ENCODE peak calls at places on chromosomes 1 and 21, in seven cellular contexts. J, B, E, F, Q, S and H are unnamed samples. For H3K4me1, the result is how much of the 10 kb centered on the place peaks cover.

GRCh38 chr1:12339861-12340557 is 110.2 kb downstream of the VPS13D start:
- DNase-seq in J (no peak), B (no peak), E (no peak), F (no peak), Q (no peak), S (no peak), H (no peak)

GRCh38 chr1:53508991-53509663 is 49.9 kb downstream of the DMRTB1 start:
- DNase-seq in J (no peak), B (no peak), E (no peak), F (no peak), Q (no peak), S (no peak), H (no peak)

GRCh38 chr1:99445486-99445885 is 181.2 kb downstream of the PLPPR4 start:
- DNase-seq in J (no peak), B (no peak), E (no peak), F (no peak), Q (no peak), S (no peak), H (no peak)

GRCh38 chr1:200307755-200308066 is 102.1 kb downstream of the ZNF281 start:
- DNase-seq in J (no peak), B (no peak), E (no peak), F (no peak), Q (no peak), S (no peak), H (no peak)

GRCh38 chr1:52359676-52360594 is 6.1 kb downstream of the CC2D1B start:
- DNase-seq in J (no peak), B (no peak), E (no peak), F (no peak), Q (no peak), S (no peak), H (no peak)

GRCh38 chr1:152869808-152870419 is 8.2 kb upstream of the SMCP start:
- DNase-seq in J (peak), B (peak), E (peak), F (peak), Q (peak), S (peak), H (peak)

GRCh38 chr1:56557746-56558145 is 21.6 kb downstream of the PLPP3 start:
- DNase-seq in J (no peak), B (no peak), E (no peak), F (no peak), Q (no peak), S (no peak), H (no peak)

GRCh38 chr1:58879464-58879863 is 95.6 kb upstream of the JUN start:
- DNase-seq in J (no peak), B (no peak), E (no peak), F (no peak), Q (no peak), S (peak), H (no peak)

GRCh38 chr1:44616991-44617702 is 57.1 kb downstream of the TMEM53 start:
- DNase-seq in J (no peak), B (peak), E (no peak), F (no peak), Q (no peak), S (peak), H (no peak)

GRCh38 chr1:156848461-156849150 is 10.3 kb downstream of the INSRR start:
- DNase-seq in J (peak), B (peak), E (peak), F (peak), Q (peak), S (peak), H (no peak)

GRCh38 chr1:56068210-56068609 is 511.2 kb downstream of the PLPP3 start:
- DNase-seq in J (no peak), B (no peak), E (no peak), F (no peak), Q (no peak), S (no peak), H (peak)

GRCh38 chr1:209873067-209873810 is 45.5 kb downstream of the UTP25 start:
- DNase-seq in J (no peak), B (no peak), E (no peak), F (no peak), Q (no peak), S (peak), H (no peak)

GRCh38 chr21:44312089-44312488 is 12.2 kb downstream of the PFKL start:
- DNase-seq in J (no peak), B (no peak), E (no peak), F (no peak), Q (no peak), S (no peak), H (no peak)

GRCh38 chr1:41739061-41739955 is 179.4 kb downstream of the HIVEP3 start:
- DNase-seq in J (peak), B (peak), E (peak), F (peak), Q (peak), S (peak), H (peak)

GRCh38 chr1:38875811-38876210 is 2.7 kb upstream of the MYCBP start:
- DNase-seq in J (no peak), B (no peak), E (no peak), F (no peak), Q (no peak), S (no peak), H (no peak)

GRCh38 chr21:35045539-35046222 is 3.4 kb downstream of the RUNX1 start:
- DNase-seq in J (peak), B (no peak), E (no peak), F (no peak), Q (peak), S (no peak), H (no peak)

GRCh38 chr1:155006601-155007101 is 4.0 kb downstream of the ZBTB7B start:
- DNase-seq in J (no peak), B (peak), E (no peak), F (no peak), Q (no peak), S (no peak), H (no peak)

GRCh38 chr1:2433936-2434335 is 21.6 kb upstream of the PEX10 start:
- DNase-seq in J (no peak), B (no peak), E (no peak), F (no peak), Q (no peak), S (no peak), H (no peak)

GRCh38 chr1:10188133-10188532 is 22.2 kb upstream of the KIF1B start:
- DNase-seq in J (no peak), B (no peak), E (no peak), F (no peak), Q (no peak), S (no peak), H (no peak)

GRCh38 chr1:8176279-8176678 is 141.6 kb upstream of the SLC45A1 start:
- DNase-seq in J (no peak), B (no peak), E (no peak), F (no peak), Q (no peak), S (no peak), H (no peak)

GRCh38 chr21:16794944-16795343 is 717.9 kb upstream of the CXADR start:
- DNase-seq in J (no peak), B (no peak), E (no peak), F (no peak), Q (no peak), S (peak), H (no peak)

GRCh38 chr1:75085931-75086330 is 48.3 kb upstream of the LHX8 start:
- DNase-seq in J (no peak), B (no peak), E (no peak), F (no peak), Q (no peak), S (no peak), H (no peak)

GRCh38 chr1:10459185-10459584 is 9.4 kb downstream of the CORT start:
- DNase-seq in J (no peak), B (no peak), E (no peak), F (no peak), Q (no peak), S (peak), H (no peak)

GRCh38 chr1:193676996-193677569 is 490.7 kb upstream of the B3GALT2 start:
- DNase-seq in J (no peak), B (no peak), E (no peak), F (no peak), Q (no peak), S (no peak), H (no peak)

GRCh38 chr1:1075148-1075935 is 1.2 kb upstream of the RNF223 start:
- DNase-seq in J (no peak), B (no peak), E (no peak), F (no peak), Q (no peak), S (no peak), H (no peak)

GRCh38 chr1:209627349-209628196 is 24.7 kb downstream of the LAMB3 start:
- DNase-seq in J (peak), B (peak), E (peak), F (peak), Q (peak), S (no peak), H (peak)

GRCh38 chr21:34143783-34144182 is 70.4 kb downstream of the MRPS6 start:
- DNase-seq in J (no peak), B (no peak), E (no peak), F (no peak), Q (no peak), S (no peak), H (no peak)

GRCh38 chr1:165833358-165833757 is 5.9 kb downstream of the UCK2 start:
- DNase-seq in J (no peak), B (no peak), E (no peak), F (no peak), Q (no peak), S (no peak), H (no peak)

GRCh38 chr21:16912075-16912474 is 600.8 kb upstream of the CXADR start:
- DNase-seq in J (no peak), B (no peak), E (no peak), F (no peak), Q (no peak), S (no peak), H (no peak)

GRCh38 chr1:26745191-26745590 is 42.6 kb upstream of the PIGV start:
- DNase-seq in J (no peak), B (no peak), E (no peak), F (no peak), Q (no peak), S (no peak), H (no peak)

GRCh38 chr1:26752519-26752918 is 35.2 kb upstream of the PIGV start:
- DNase-seq in J (no peak), B (no peak), E (no peak), F (no peak), Q (no peak), S (no peak), H (no peak)

GRCh38 chr1:26747048-26747447 is 40.7 kb upstream of the PIGV start:
- DNase-seq in J (no peak), B (no peak), E (no peak), F (no peak), Q (no peak), S (no peak), H (no peak)

GRCh38 chr1:26748351-26748750 is 39.4 kb upstream of the PIGV start:
- DNase-seq in J (no peak), B (no peak), E (no peak), F (no peak), Q (no peak), S (no peak), H (no peak)

GRCh38 chr1:26749458-26749857 is 38.3 kb upstream of the PIGV start:
- DNase-seq in J (no peak), B (no peak), E (no peak), F (no peak), Q (no peak), S (no peak), H (no peak)
- H3K4me1 ChIP-seq in J (under half), B (under half), E (under half), F (half or more), Q (half or more), S (under half), H (under half)

GRCh38 chr1:227136210-227136609 is 182.1 kb downstream of the CDC42BPA start:
- DNase-seq in J (no peak), B (no peak), E (no peak), F (no peak), Q (no peak), S (no peak), H (no peak)
- H3K27ac ChIP-seq in J (no peak), B (no peak), E (no peak), F (no peak), Q (no peak), S (no peak), H (no peak)

GRCh38 chr1:160799641-160800040 is 3.7 kb downstream of the LY9 start:
- DNase-seq in J (no peak), B (no peak), E (no peak), F (no peak), Q (no peak), S (no peak), H (no peak)
- H3K4me1 ChIP-seq in J (under half), B (under half), E (under half), F (half or more), Q (half or more), S (under half), H (under half)

GRCh38 chr1:188700116-188700515 is 1777.5 kb downstream of the BRINP3 start:
- DNase-seq in J (no peak), B (no peak), E (no peak), F (no peak), Q (no peak), S (no peak), H (no peak)
- H3K27ac ChIP-seq in J (no peak), B (no peak), E (no peak), F (no peak), Q (no peak), S (no peak), H (no peak)

DNA sequence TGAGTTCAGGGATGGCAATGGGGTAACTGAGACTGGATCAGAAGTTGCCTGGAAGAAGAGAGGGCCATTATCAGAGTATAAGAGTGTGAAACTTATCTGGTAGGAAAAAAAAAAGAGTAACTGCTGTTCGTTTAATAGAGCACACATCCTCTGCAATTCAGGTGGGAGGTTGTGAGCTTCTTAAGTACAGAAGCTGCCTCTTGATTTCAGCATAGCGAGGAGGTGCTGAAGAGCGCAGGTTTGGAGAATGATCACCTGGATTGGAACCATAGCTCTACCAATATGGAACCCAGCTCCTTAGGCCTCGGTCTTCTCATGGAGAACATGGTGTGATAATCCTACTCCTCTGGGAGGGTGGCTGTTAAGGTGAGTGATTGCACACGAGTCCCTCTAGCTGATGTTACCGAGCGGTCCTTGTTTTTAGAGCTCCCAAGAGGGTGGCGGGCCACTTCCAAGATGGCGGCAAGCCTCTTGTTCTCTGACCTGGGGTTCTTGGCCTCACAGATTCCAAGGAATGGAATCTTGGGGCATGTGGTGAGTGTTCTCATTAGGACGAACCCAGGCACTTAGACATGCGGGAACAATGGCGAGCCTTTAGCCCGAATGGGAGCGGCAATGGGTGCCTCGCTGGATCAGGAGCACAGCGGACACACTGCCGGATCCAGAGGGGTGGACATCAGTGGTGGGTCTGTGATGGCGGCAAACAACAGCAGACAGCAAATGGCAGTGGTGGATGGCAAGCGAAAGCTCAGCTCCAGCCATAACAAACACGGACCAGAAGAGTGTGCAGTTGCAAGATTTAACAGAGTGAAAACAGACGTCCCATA is 3.3 kb upstream of the MX1 start:
- DNase-seq in J (no peak), B (no peak), E (no peak), F (no peak), Q (no peak), S (no peak), H (no peak)
- H3K4me1 ChIP-seq in J (under half), B (under half), E (under half), F (under half), Q (under half), S (under half), H (under half)

DNA sequence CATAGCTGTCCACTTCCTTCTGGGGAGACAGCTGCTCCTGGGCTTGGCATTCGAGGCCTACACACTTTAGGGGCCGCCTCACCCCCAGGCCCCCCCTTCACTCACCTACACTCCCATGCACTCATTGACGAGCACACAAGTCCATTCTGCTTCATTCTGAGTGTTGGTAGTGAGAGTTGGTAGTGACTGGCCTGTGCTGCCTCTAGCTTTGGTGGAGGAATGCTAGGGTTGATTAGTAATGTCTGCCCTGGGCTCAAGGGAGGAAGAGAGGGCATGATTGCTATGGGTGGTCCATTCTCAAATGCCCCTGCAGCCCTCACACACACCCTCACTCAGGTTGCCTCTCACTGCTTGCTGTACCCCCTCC is 30.4 kb downstream of the TRIM11 start:
- DNase-seq in J (no peak), B (no peak), E (no peak), F (no peak), Q (no peak), S (no peak), H (no peak)
- H3K27ac ChIP-seq in J (no peak), B (no peak), E (no peak), F (no peak), Q (no peak), S (no peak), H (no peak)